ENCODE peak calls at places on chromosomes 4 and X, in ten cellular contexts. A, K, Y, L, E, O, N, B, M and T are unnamed samples.

GRCh38 chr4:3290889-3291321 is 1.9 kb upstream of the RGS12 start:
- DNase-seq in Y (no peak), O (no peak), E (no peak), M (no peak), K (no peak), N (no peak), L (no peak), A (no peak), B (no peak), T (peak)

GRCh38 chr4:156536661-156537060 is 434.9 kb downstream of the PDGFC start:
- DNase-seq in K (no peak), N (no peak), A (no peak), L (peak), M (no peak), Y (no peak), O (peak), B (no peak), E (peak), T (no peak)

GRCh38 chr4:3817561-3817960 is 51.4 kb downstream of the ADRA2C start:
- DNase-seq in L (no peak), A (no peak), Y (no peak), M (no peak), O (no peak), E (no peak), B (no peak), N (no peak), K (no peak), T (no peak)

GRCh38 chr4:37561803-37562207 is 124.4 kb downstream of the RELL1 start:
- DNase-seq in B (peak), K (peak), O (peak), E (peak), A (no peak), N (peak), M (peak), L (peak), Y (no peak), T (no peak)

GRCh38 chr4:188956566-188956965 is 817.3 kb downstream of the TRIML1 start:
- DNase-seq in E (no peak), Y (no peak), K (no peak), M (no peak), B (no peak), O (no peak), A (no peak), N (no peak), L (peak), T (peak)

GRCh38 chrX:9352683-9353430 is 112.0 kb upstream of the TBL1X start:
- DNase-seq in M (no peak), N (peak), L (peak), K (peak), Y (peak), E (peak), O (peak), B (no peak), A (no peak), T (peak)

GRCh38 chrX:124010157-124010556 is 48.7 kb downstream of the STAG2 start:
- DNase-seq in N (no peak), K (no peak), O (no peak), A (no peak), L (peak), Y (no peak), B (no peak), M (no peak), E (peak), T (no peak)

GRCh38 chr4:127055349-127055748 is 577.4 kb upstream of the INTU start:
- DNase-seq in A (no peak), O (peak), L (peak), M (no peak), E (peak), Y (no peak), B (no peak), K (peak), N (no peak), T (no peak)

GRCh38 chrX:24027985-24028384 is 999 bp upstream of the KLHL15 start:
- DNase-seq in O (no peak), L (no peak), Y (no peak), N (no peak), A (no peak), K (no peak), E (no peak), B (no peak), M (no peak), T (no peak)

GRCh38 chr4:40546506-40546905 is 83.2 kb downstream of the RBM47 start:
- DNase-seq in O (no peak), A (no peak), K (no peak), E (no peak), M (peak), Y (no peak), L (no peak), N (no peak), B (no peak), T (peak)

GRCh38 chrX:14032383-14032782 is 2.7 kb upstream of the GEMIN8 start:
- DNase-seq in B (peak), N (peak), M (peak), Y (peak), O (no peak), E (peak), A (peak), L (peak), K (peak), T (peak)

GRCh38 chrX:146887020-146887419 is 72.5 kb upstream of the CXorf51A start:
- DNase-seq in L (no peak), N (no peak), B (no peak), Y (no peak), K (no peak), A (no peak), E (no peak), M (no peak), O (no peak), T (no peak)

DNA sequence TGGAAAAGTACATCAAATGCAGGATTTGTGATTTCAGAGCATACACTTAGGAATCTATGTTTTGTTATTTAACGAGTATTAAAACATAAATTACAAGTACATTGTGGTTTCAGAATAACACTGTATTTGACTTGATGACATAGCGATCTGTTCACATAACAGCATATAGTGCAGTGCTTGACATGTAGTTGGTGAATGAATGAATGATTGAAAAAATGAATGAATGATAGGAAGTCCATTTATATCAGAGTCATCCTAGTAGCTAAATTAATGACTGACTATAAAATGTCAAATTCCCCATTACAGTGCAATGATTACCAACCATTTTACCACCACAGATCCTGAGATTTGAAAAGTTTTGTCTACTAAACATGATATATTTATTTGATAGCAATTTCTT is 114.6 kb upstream of the FAT1 start:
- DNase-seq in K (no peak), A (no peak), E (no peak), L (no peak), B (no peak), O (no peak), M (no peak), N (no peak), Y (no peak), T (no peak)
- H3K4me2 ChIP-seq in K (no peak), A (no peak), E (no peak), L (no peak), B (no peak), O (no peak), M (no peak), N (no peak), Y (no peak), T (no peak)

GRCh38 chr4:173443121-173443520 is 44.2 kb upstream of the SCRG1 start:
- DNase-seq in M (no peak), B (peak), K (no peak), N (no peak), A (no peak), O (no peak), Y (no peak), E (no peak), L (no peak), T (no peak)
- H3K27ac ChIP-seq in M (no peak), B (no peak), K (no peak), N (no peak), A (no peak), O (no peak), Y (no peak), E (no peak), L (no peak), T (no peak)

DNA sequence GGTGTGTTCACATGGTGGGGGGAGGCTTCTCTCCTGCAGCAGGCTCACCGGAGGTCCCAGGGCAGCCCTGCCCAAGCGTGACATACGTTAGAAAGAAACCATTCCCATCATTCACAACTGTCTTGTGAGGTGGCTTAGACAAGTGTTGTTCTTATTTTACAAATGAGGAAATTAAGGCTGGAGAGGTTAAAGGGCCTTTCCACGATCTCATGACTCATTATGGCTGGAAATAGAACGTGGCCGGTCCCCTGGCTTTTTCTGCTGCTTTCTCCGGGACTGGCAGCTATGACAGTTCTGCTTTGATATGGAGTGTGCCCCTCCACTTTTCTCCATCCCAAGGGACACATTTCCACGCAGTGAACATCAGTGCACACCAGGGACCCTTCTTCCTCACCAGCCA is 63.9 kb upstream of the ACSL1 start:
- DNase-seq in O (no peak), B (no peak), Y (no peak), E (no peak), K (no peak), M (no peak), A (no peak), N (no peak), L (no peak), T (no peak)
- H3K4me2 ChIP-seq in O (no peak), B (no peak), Y (no peak), E (no peak), K (no peak), M (no peak), A (no peak), N (no peak), L (no peak), T (no peak)

DNA sequence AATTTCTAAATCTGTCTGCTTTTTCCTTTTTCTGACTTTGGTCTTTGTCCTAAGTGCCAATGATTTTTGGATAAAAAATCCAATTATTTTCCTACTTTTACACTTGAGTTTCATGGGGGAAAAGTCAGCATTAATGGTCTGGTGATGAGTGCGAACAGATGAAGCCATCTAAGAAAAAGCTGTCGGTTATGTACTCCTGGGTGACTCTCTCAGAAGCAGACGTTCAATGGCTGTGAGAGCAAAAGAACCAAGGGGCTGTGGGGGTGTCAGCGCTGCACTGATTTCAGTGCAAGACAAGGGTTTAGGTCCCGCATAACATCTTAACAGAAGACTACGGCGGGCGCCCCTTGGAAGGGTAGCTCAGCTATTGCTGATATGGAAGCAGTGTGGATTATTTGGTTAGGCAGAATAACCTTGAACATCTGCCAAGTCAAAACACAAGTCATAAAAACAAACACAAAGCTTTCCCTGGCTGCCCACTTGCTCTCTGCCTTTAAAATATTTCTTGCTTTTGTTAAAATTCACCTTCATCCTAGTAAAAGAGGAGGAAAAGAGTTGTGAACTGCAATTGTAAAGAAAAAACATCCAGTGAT is 240.5 kb downstream of the MAML3 start:
- DNase-seq in O (peak), M (no peak), E (peak), L (no peak), B (peak), N (no peak), A (no peak), K (peak), Y (no peak), T (no peak)
- H3K27ac ChIP-seq in O (no peak), M (no peak), E (peak), L (no peak), B (peak), N (peak), A (no peak), K (no peak), Y (no peak), T (no peak)

GRCh38 chrX:111410451-111410850 is 1.5 kb downstream of the DCX start:
- DNase-seq in N (no peak), B (no peak), L (no peak), K (no peak), A (no peak), M (no peak), E (no peak), O (no peak), Y (no peak), T (no peak)
- H3K4me2 ChIP-seq in N (no peak), B (no peak), L (no peak), K (no peak), A (no peak), M (no peak), E (no peak), O (no peak), Y (no peak), T (no peak)

GRCh38 chr4:139666735-139667266 is 1.2 kb downstream of the MGST2 start:
- DNase-seq in A (no peak), B (peak), N (peak), L (peak), Y (no peak), K (peak), O (peak), E (peak), M (peak), T (no peak)

GRCh38 chr4:139664442-139664841 is 1.2 kb upstream of the MGST2 start:
- DNase-seq in B (no peak), N (no peak), Y (no peak), M (no peak), L (no peak), A (no peak), E (no peak), O (no peak), K (no peak), T (no peak)

GRCh38 chr4:139663561-139664138 is 2.0 kb upstream of the MGST2 start:
- DNase-seq in A (no peak), Y (no peak), L (no peak), B (no peak), N (no peak), O (no peak), M (no peak), E (no peak), K (no peak), T (no peak)

GRCh38 chr4:139665690-139666529 is at the start of gene MGST2:
- DNase-seq in N (peak), K (peak), B (peak), M (peak), A (peak), Y (peak), O (peak), L (peak), E (peak), T (peak)

DNA sequence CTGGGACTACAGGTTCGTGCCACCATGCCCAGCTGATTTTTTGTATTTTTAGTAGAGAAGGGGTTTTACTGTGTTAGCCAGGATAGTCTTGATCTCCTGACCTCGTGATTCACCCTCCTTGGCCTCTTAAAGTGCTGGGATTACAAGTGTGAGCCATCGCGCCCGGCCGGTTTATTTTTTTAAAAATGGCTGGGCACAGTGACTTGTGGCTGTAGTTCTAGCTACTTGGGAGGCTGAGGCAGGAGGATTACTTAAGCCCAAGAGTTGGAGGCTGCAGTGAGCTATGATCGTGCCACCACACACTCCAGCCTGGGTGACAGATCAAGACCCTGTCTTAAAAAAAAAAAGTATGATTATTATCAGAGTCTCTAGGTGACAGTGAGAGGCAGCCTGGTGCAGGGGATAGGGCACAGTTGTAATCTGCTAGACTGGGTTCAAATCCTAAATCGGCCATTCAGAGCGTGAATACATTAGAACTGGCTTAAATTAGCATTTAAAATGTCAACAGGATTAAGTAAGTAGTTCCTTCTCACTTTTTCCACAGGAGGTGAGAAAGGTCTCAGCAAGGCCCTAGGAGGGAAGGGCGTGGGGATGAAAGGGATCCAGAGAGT is 435 bp upstream of the MGST2 start:
- DNase-seq in O (no peak), M (no peak), B (no peak), A (no peak), N (no peak), Y (no peak), E (no peak), K (no peak), L (no peak), T (no peak)
- H3K27ac ChIP-seq in O (peak), M (peak), B (peak), A (peak), N (peak), Y (no peak), E (peak), K (peak), L (peak), T (peak)